ENCODE peak calls at places on chromosomes 5 and 9, in four cellular contexts. U is NCI-H2081, B is Calu3, K is NCI-H774. N is an unnamed sample.

GRCh38 chr5:109743770-109744212 is 54.1 kb downstream of the MAN2A1 start:
- DNase-seq in U (no peak), B (no peak), K (no peak), N (peak; percentile 77)

GRCh38 chr9:9003184-9003583 is 1203.6 kb upstream of the DMAC1 start:
- DNase-seq in U (peak; percentile 52), B (peak; percentile 11), K (no peak), N (peak; percentile 13)

GRCh38 chr5:160800375-160800774 is 51.6 kb downstream of the ATP10B start:
- DNase-seq in U (no peak), B (no peak), K (no peak), N (no peak)

GRCh38 chr5:83408719-83409118 is 62.8 kb upstream of the VCAN start:
- DNase-seq in U (no peak), B (no peak), K (no peak), N (no peak)

GRCh38 chr9:69265891-69266290 is 59.1 kb upstream of the ENTREP1 start:
- DNase-seq in U (no peak), B (no peak), K (no peak), N (no peak)

GRCh38 chr5:71695069-71695468 is 24.0 kb upstream of the CARTPT start:
- DNase-seq in U (no peak), B (no peak), K (no peak), N (no peak)

GRCh38 chr9:37902804-37903580 is 935 bp downstream of the SLC25A51 start:
- DNase-seq in U (no peak), B (no peak), K (no peak), N (no peak)

GRCh38 chr5:34691326-34691725 is 35.2 kb downstream of the RAI14 start:
- DNase-seq in U (no peak), B (no peak), K (no peak), N (peak; percentile 31)

GRCh38 chr9:94937214-94937903 is 210.9 kb downstream of the AOPEP start:
- DNase-seq in U (no peak), B (no peak), K (no peak), N (peak; percentile 83)

GRCh38 chr5:35859101-35859661 is 2.5 kb downstream of the IL7R start:
- DNase-seq in U (peak; percentile 98), B (no peak), K (peak; percentile 52), N (no peak)

GRCh38 chr5:124746252-124746915 is at the start of gene ZNF608:
- DNase-seq in U (peak; percentile 52), B (no peak), K (peak; percentile 30), N (peak; percentile 77)

GRCh38 chr5:56175465-56175864 is 57.7 kb downstream of the ANKRD55 start:
- DNase-seq in U (no peak), B (peak; percentile 15), K (no peak), N (peak; percentile 57)

N was measured in astrocyte of the cerebellum.